ENCODE peak calls at places on chromosome 1, in five cellular contexts. X is SK-MEL-5, E is Peyer's patch, A is DMS153, H is AG20443. W is an unnamed sample.

GRCh38 chr1:39170731-39171375 is 33.6 kb upstream of the MACF1 start:
- DNase-seq in X (no peak), E (no peak), A (peak; percentile 97), H (no peak), W (no peak)

GRCh38 chr1:85550784-85551516 is 29.6 kb upstream of the CCN1 start:
- DNase-seq in X (no peak), E (no peak), A (no peak), H (no peak), W (no peak)

GRCh38 chr1:56170784-56171320 is 408.5 kb downstream of the PLPP3 start:
- DNase-seq in X (no peak), E (no peak), A (no peak), H (no peak), W (no peak)

GRCh38 chr1:203354246-203354645 is 3.3 kb upstream of the FMOD start:
- DNase-seq in X (no peak), E (no peak), A (no peak), H (peak; percentile 57), W (no peak)

GRCh38 chr1:65691962-65692361 is 100.7 kb upstream of the PDE4B start:
- DNase-seq in X (no peak), E (no peak), A (no peak), H (peak; percentile 14), W (no peak)

GRCh38 chr1:171107257-171107940 is 16.7 kb downstream of the FMO3 start:
- DNase-seq in X (no peak), E (no peak), A (no peak), H (no peak), W (no peak)

GRCh38 chr1:1067284-1068076 is 6.6 kb downstream of the RNF223 start:
- DNase-seq in X (no peak), E (no peak), A (peak; percentile 84), H (no peak), W (no peak)

GRCh38 chr1:942411-942821 is 16.6 kb downstream of the NOC2L start:
- DNase-seq in X (no peak), E (no peak), A (no peak), H (no peak), W (no peak)

GRCh38 chr1:239898067-239898730 is 193.5 kb upstream of the FMN2 start:
- DNase-seq in X (peak; percentile 81), E (peak; percentile 89), A (peak; percentile 51), H (peak; percentile 90), W (no peak)

GRCh38 chr1:97392701-97393100 is 528.1 kb downstream of the DPYD start:
- DNase-seq in X (no peak), E (no peak), A (no peak), H (no peak), W (no peak)

GRCh38 chr1:198156111-198156744 is 570 bp upstream of the NEK7 start:
- DNase-seq in X (peak; percentile 77), E (peak; percentile 91), A (peak; percentile 49), H (peak; percentile 63), W (no peak)

GRCh38 chr1:15007842-15008241 is 145.7 kb upstream of the TMEM51 start:
- DNase-seq in X (no peak), E (no peak), A (no peak), H (no peak), W (no peak)

GRCh38 chr1:18328803-18329202 is 151.9 kb upstream of the KLHDC7A start:
- DNase-seq in X (no peak), E (no peak), A (no peak), H (no peak), W (no peak)

GRCh38 chr1:246695666-246696065 is 28.5 kb upstream of the SCCPDH start:
- DNase-seq in X (no peak), E (no peak), A (no peak), H (no peak), W (no peak)

GRCh38 chr1:3312894-3313578 is 141.4 kb upstream of the ARHGEF16 start:
- DNase-seq in X (peak; percentile 42), E (peak; percentile 85), A (no peak), H (peak; percentile 85), W (peak; percentile 96)

GRCh38 chr1:167756760-167757405 is 35.1 kb downstream of the MPZL1 start:
- DNase-seq in X (peak; percentile 26), E (no peak), A (no peak), H (no peak), W (no peak)